ENCODE peak calls at places on chromosomes 5 and 9, in five cellular contexts. One of them, this sample, is unnamed.

GRCh38 chr5:76401801-76402250 is 1.3 kb upstream of the IQGAP2 start:
- DNase-seq in fibroblast of pulmonary artery: no peak
- DNase-seq in BE2C: no peak
- DNase-seq in adrenal gland: no peak
- DNase-seq in transverse colon: peak
- DNase-seq in this sample: no peak

GRCh38 chr5:142109356-142110045 is 922 bp downstream of the NDFIP1 start:
- DNase-seq in fibroblast of pulmonary artery: peak
- DNase-seq in BE2C: peak
- DNase-seq in adrenal gland: peak
- DNase-seq in transverse colon: peak
- DNase-seq in this sample: no peak

GRCh38 chr5:82635561-82636288 is 357.6 kb upstream of the RPS23 start:
- DNase-seq in fibroblast of pulmonary artery: peak
- DNase-seq in BE2C: no peak
- DNase-seq in adrenal gland: no peak
- DNase-seq in transverse colon: peak
- DNase-seq in this sample: peak

GRCh38 chr9:116471093-116471906 is 215.8 kb upstream of the TRIM32 start:
- DNase-seq in fibroblast of pulmonary artery: peak
- DNase-seq in BE2C: no peak
- DNase-seq in adrenal gland: peak
- DNase-seq in transverse colon: no peak
- DNase-seq in this sample: peak

GRCh38 chr5:112165399-112165798 is 253.7 kb downstream of the EPB41L4A start:
- DNase-seq in fibroblast of pulmonary artery: no peak
- DNase-seq in BE2C: no peak
- DNase-seq in adrenal gland: no peak
- DNase-seq in transverse colon: no peak
- DNase-seq in this sample: no peak

GRCh38 chr9:114681594-114682332 is at the start of gene TEX48:
- DNase-seq in fibroblast of pulmonary artery: peak
- DNase-seq in BE2C: peak
- DNase-seq in adrenal gland: peak
- DNase-seq in transverse colon: peak
- DNase-seq in this sample: peak

GRCh38 chr9:127783111-127783621 is 2.7 kb upstream of the CDK9 start:
- DNase-seq in fibroblast of pulmonary artery: no peak
- DNase-seq in BE2C: no peak
- DNase-seq in adrenal gland: no peak
- DNase-seq in transverse colon: peak
- DNase-seq in this sample: no peak

GRCh38 chr5:95382843-95383242 is 8.3 kb upstream of the FAM81B start:
- DNase-seq in fibroblast of pulmonary artery: no peak
- DNase-seq in BE2C: no peak
- DNase-seq in adrenal gland: no peak
- DNase-seq in transverse colon: no peak
- DNase-seq in this sample: no peak

GRCh38 chr9:95552814-95553546 is 36.2 kb upstream of the PTCH1 start:
- DNase-seq in fibroblast of pulmonary artery: peak
- DNase-seq in BE2C: no peak
- DNase-seq in adrenal gland: peak
- DNase-seq in transverse colon: no peak
- DNase-seq in this sample: no peak

GRCh38 chr5:100706796-100707195 is 171.6 kb downstream of the FAM174A start:
- DNase-seq in fibroblast of pulmonary artery: peak
- DNase-seq in BE2C: no peak
- DNase-seq in adrenal gland: no peak
- DNase-seq in transverse colon: no peak
- DNase-seq in this sample: no peak

GRCh38 chr9:2943016-2943415 is 99.1 kb upstream of the PUM3 start:
- DNase-seq in fibroblast of pulmonary artery: no peak
- DNase-seq in BE2C: no peak
- DNase-seq in adrenal gland: no peak
- DNase-seq in transverse colon: no peak
- DNase-seq in this sample: no peak

GRCh38 chr5:179609834-179610108 is 13.7 kb downstream of the HNRNPH1 start:
- DNase-seq in fibroblast of pulmonary artery: no peak
- DNase-seq in BE2C: no peak
- DNase-seq in adrenal gland: no peak
- DNase-seq in transverse colon: no peak
- DNase-seq in this sample: no peak

GRCh38 chr9:125556046-125556445 is 151.0 kb downstream of the MAPKAP1 start:
- DNase-seq in fibroblast of pulmonary artery: no peak
- DNase-seq in BE2C: no peak
- DNase-seq in adrenal gland: no peak
- DNase-seq in transverse colon: no peak
- DNase-seq in this sample: no peak

GRCh38 chr5:172417983-172418630 is 36.2 kb downstream of the SH3PXD2B start:
- DNase-seq in fibroblast of pulmonary artery: peak
- DNase-seq in BE2C: peak
- DNase-seq in adrenal gland: peak
- DNase-seq in transverse colon: peak
- DNase-seq in this sample: peak

GRCh38 chr5:53366245-53366644 is 114.2 kb upstream of the FST start:
- DNase-seq in fibroblast of pulmonary artery: no peak
- DNase-seq in BE2C: no peak
- DNase-seq in adrenal gland: no peak
- DNase-seq in transverse colon: no peak
- DNase-seq in this sample: no peak

GRCh38 chr9:100443781-100444768 is 17.1 kb downstream of the MSANTD3 start:
- DNase-seq in fibroblast of pulmonary artery: peak
- DNase-seq in BE2C: no peak
- DNase-seq in adrenal gland: no peak
- DNase-seq in transverse colon: no peak
- DNase-seq in this sample: no peak

GRCh38 chr9:33374634-33375237 is 27.6 kb downstream of the AQP7 start:
- DNase-seq in fibroblast of pulmonary artery: peak
- DNase-seq in BE2C: peak
- DNase-seq in adrenal gland: peak
- DNase-seq in transverse colon: peak
- DNase-seq in this sample: peak

GRCh38 chr5:9977070-9977469 is 272.6 kb downstream of the ATPSCKMT start:
- DNase-seq in fibroblast of pulmonary artery: no peak
- DNase-seq in BE2C: no peak
- DNase-seq in adrenal gland: no peak
- DNase-seq in transverse colon: no peak
- DNase-seq in this sample: no peak

GRCh38 chr5:62111428-62111827 is 194.6 kb upstream of the KIF2A start:
- DNase-seq in fibroblast of pulmonary artery: no peak
- DNase-seq in BE2C: no peak
- DNase-seq in adrenal gland: no peak
- DNase-seq in transverse colon: no peak
- DNase-seq in this sample: no peak

GRCh38 chr9:100430286-100430940 is 3.5 kb downstream of the MSANTD3 start:
- DNase-seq in fibroblast of pulmonary artery: no peak
- DNase-seq in BE2C: no peak
- DNase-seq in adrenal gland: no peak
- DNase-seq in transverse colon: no peak
- DNase-seq in this sample: peak

GRCh38 chr9:113574381-113575262 is 111.1 kb downstream of the RGS3 start:
- DNase-seq in fibroblast of pulmonary artery: no peak
- DNase-seq in BE2C: no peak
- DNase-seq in adrenal gland: peak
- DNase-seq in transverse colon: no peak
- DNase-seq in this sample: no peak

GRCh38 chr5:79081779-79082178 is 12.2 kb downstream of the BHMT2 start:
- DNase-seq in fibroblast of pulmonary artery: no peak
- DNase-seq in BE2C: no peak
- DNase-seq in adrenal gland: no peak
- DNase-seq in transverse colon: no peak
- DNase-seq in this sample: peak

GRCh38 chr5:102600964-102601363 is 102.2 kb upstream of the SLCO6A1 start:
- DNase-seq in fibroblast of pulmonary artery: peak
- DNase-seq in BE2C: no peak
- DNase-seq in adrenal gland: peak
- DNase-seq in transverse colon: no peak
- DNase-seq in this sample: peak

GRCh38 chr5:179416114-179416730 is 71.0 kb upstream of the ADAMTS2 start:
- DNase-seq in fibroblast of pulmonary artery: no peak
- DNase-seq in BE2C: no peak
- DNase-seq in adrenal gland: no peak
- DNase-seq in transverse colon: no peak
- DNase-seq in this sample: no peak

GRCh38 chr5:11494340-11494739 is 409.9 kb downstream of the CTNND2 start:
- DNase-seq in fibroblast of pulmonary artery: peak
- DNase-seq in BE2C: no peak
- DNase-seq in adrenal gland: no peak
- DNase-seq in transverse colon: no peak
- DNase-seq in this sample: peak
- TF ChIP-seq CTCF in fibroblast of pulmonary artery: peak
- TF ChIP-seq CTCF in BE2C: no peak
- TF ChIP-seq CTCF in adrenal gland: peak
- TF ChIP-seq CTCF in transverse colon: no peak
- TF ChIP-seq CTCF in this sample: peak

GRCh38 chr5:1109542-1110259 is 2.2 kb downstream of the SLC12A7 start:
- DNase-seq in fibroblast of pulmonary artery: no peak
- DNase-seq in BE2C: no peak
- DNase-seq in adrenal gland: no peak
- DNase-seq in transverse colon: no peak
- DNase-seq in this sample: no peak
- H3K4me3 ChIP-seq in fibroblast of pulmonary artery: no peak
- H3K4me3 ChIP-seq in BE2C: no peak
- H3K4me3 ChIP-seq in adrenal gland: no peak
- H3K4me3 ChIP-seq in transverse colon: peak
- H3K4me3 ChIP-seq in this sample: no peak

GRCh38 chr5:143196601-143197259 is 206.8 kb downstream of the NR3C1 start:
- DNase-seq in fibroblast of pulmonary artery: no peak
- DNase-seq in BE2C: no peak
- DNase-seq in adrenal gland: no peak
- DNase-seq in transverse colon: no peak
- DNase-seq in this sample: no peak
- TF ChIP-seq CTCF in fibroblast of pulmonary artery: no peak
- TF ChIP-seq CTCF in BE2C: no peak
- TF ChIP-seq CTCF in adrenal gland: no peak
- TF ChIP-seq CTCF in transverse colon: no peak
- TF ChIP-seq CTCF in this sample: no peak

DNA sequence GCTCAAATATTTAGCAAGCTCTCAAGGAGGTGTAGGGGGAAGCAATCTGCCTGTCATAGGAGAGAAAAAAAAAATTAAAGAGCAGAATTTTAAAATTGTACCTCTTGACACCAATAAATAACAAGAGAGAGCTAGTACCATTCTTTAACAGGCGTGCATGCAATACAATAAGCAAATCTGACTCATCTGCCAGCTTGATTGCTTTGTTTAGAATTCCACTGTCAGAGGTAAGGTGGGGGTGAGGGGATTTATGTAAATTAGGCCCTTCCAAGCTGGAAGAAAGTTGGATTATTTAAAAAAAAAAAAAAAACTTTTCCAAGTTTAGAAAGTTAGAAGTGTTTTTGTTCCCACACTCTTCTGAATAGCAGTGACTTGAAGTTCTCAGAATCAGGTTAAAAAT is 477.3 kb downstream of the TLE4 start:
- DNase-seq in fibroblast of pulmonary artery: no peak
- DNase-seq in BE2C: no peak
- DNase-seq in adrenal gland: no peak
- DNase-seq in transverse colon: no peak
- DNase-seq in this sample: no peak
- H3K4me3 ChIP-seq in fibroblast of pulmonary artery: no peak
- H3K4me3 ChIP-seq in BE2C: no peak
- H3K4me3 ChIP-seq in adrenal gland: no peak
- H3K4me3 ChIP-seq in transverse colon: no peak
- H3K4me3 ChIP-seq in this sample: no peak

GRCh38 chr9:132651259-132651658 is 18.5 kb downstream of the DDX31 start:
- DNase-seq in fibroblast of pulmonary artery: peak
- DNase-seq in BE2C: peak
- DNase-seq in adrenal gland: no peak
- DNase-seq in transverse colon: peak
- DNase-seq in this sample: peak
- TF ChIP-seq CTCF in fibroblast of pulmonary artery: peak
- TF ChIP-seq CTCF in BE2C: peak
- TF ChIP-seq CTCF in adrenal gland: peak
- TF ChIP-seq CTCF in transverse colon: peak
- TF ChIP-seq CTCF in this sample: peak

DNA sequence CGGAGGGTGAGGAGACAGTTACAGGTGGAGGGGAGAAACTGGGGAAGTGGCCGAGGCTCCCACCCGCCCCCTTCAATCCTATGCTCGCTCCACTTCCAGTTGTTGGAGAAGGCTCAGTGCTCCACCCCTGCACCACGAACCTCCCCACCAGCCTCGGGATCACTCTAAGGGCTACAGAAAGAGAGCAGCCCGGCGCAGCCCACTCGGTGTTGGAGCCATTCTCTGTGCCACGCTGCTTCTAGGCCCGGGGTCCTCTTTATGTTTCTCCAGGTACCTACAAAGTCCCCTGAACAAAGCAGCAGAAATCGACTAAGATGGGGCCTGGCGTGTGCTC is 12.0 kb downstream of the PDGFRB start:
- DNase-seq in fibroblast of pulmonary artery: no peak
- DNase-seq in BE2C: no peak
- DNase-seq in adrenal gland: no peak
- DNase-seq in transverse colon: no peak
- DNase-seq in this sample: peak
- H3K4me3 ChIP-seq in fibroblast of pulmonary artery: peak
- H3K4me3 ChIP-seq in BE2C: peak
- H3K4me3 ChIP-seq in adrenal gland: no peak
- H3K4me3 ChIP-seq in transverse colon: no peak
- H3K4me3 ChIP-seq in this sample: peak

GRCh38 chr9:101738566-101739183 is at the start of gene GRIN3A:
- DNase-seq in fibroblast of pulmonary artery: no peak
- DNase-seq in BE2C: peak
- DNase-seq in adrenal gland: no peak
- DNase-seq in transverse colon: peak
- DNase-seq in this sample: no peak
- TF ChIP-seq CTCF in fibroblast of pulmonary artery: no peak
- TF ChIP-seq CTCF in BE2C: peak
- TF ChIP-seq CTCF in adrenal gland: no peak
- TF ChIP-seq CTCF in transverse colon: no peak
- TF ChIP-seq CTCF in this sample: no peak

DNA sequence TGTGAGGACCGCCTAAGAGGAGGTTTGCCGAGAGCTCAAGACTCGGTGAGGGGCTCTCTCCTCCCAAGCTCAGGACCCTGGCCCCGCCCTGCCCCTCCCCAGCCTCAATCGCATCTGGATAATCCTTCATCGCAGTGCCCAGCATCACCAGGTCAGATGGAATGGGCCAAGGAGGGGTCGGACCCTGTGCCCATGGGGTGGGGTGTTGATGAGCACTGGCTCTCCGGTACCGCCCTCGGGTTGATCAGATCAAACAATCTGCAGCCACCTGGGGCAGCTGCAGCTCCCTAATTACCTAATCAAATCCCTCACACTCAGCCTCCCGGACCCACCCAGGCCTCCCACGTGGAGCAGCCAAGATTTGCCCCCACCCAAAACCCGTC is 24.4 kb upstream of the TDRD7 start:
- DNase-seq in fibroblast of pulmonary artery: no peak
- DNase-seq in BE2C: no peak
- DNase-seq in adrenal gland: no peak
- DNase-seq in transverse colon: no peak
- DNase-seq in this sample: no peak
- H3K4me3 ChIP-seq in fibroblast of pulmonary artery: no peak
- H3K4me3 ChIP-seq in BE2C: peak
- H3K4me3 ChIP-seq in adrenal gland: no peak
- H3K4me3 ChIP-seq in transverse colon: no peak
- H3K4me3 ChIP-seq in this sample: no peak

DNA sequence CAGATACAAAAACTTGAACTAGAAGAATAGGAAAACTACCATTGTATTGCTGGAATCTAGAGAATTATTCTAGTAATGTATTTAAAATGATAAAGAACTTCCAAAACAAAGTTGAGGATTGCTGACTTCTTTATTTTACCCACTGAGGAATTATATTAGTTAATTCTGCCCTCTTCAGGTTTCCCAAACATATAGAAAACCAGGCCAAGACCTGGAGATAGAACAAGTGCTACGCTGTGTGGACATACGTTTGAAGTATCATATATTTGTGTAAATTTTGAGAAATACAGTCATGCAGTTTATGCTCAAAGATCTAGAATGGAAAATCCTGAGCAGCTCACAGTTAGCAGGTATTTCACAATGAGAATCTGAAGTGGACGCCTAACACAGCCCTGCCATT is 162.3 kb upstream of the CYLC2 start:
- DNase-seq in fibroblast of pulmonary artery: no peak
- DNase-seq in BE2C: no peak
- DNase-seq in adrenal gland: no peak
- DNase-seq in transverse colon: no peak
- DNase-seq in this sample: no peak
- TF ChIP-seq CTCF in fibroblast of pulmonary artery: no peak
- TF ChIP-seq CTCF in BE2C: no peak
- TF ChIP-seq CTCF in adrenal gland: no peak
- TF ChIP-seq CTCF in transverse colon: no peak
- TF ChIP-seq CTCF in this sample: no peak